ENCODE peak calls at places on chromosomes 6 and 20, in four cellular contexts. M, O, P and G are unnamed samples.

GRCh38 chr6:69957990-69958559 is 91.7 kb downstream of the COL19A1 start:
- DNase-seq in M (peak), P (no peak), O (no peak), G (no peak)

GRCh38 chr6:168182908-168183612 is 104.0 kb upstream of the FRMD1 start:
- DNase-seq in O (no peak), M (no peak), P (no peak), G (no peak)

GRCh38 chr6:46184114-46184513 is 13.3 kb upstream of the ENPP5 start:
- DNase-seq in O (no peak), P (no peak), M (peak), G (peak)

GRCh38 chr6:38508894-38509293 is 130.8 kb downstream of the BTBD9 start:
- DNase-seq in O (no peak), P (peak), M (no peak), G (no peak)

GRCh38 chr6:33621396-33622388 is 570 bp downstream of the ITPR3 start:
- DNase-seq in M (no peak), P (peak), O (peak), G (no peak)

GRCh38 chr20:17568972-17569471 is 853 bp upstream of the DSTN start:
- DNase-seq in O (no peak), M (peak), P (peak), G (peak)

GRCh38 chr20:19734811-19735210 is 23.2 kb upstream of the RIN2 start:
- DNase-seq in M (no peak), O (no peak), P (no peak), G (no peak)

GRCh38 chr6:105985816-105986632 is 100.1 kb upstream of the PRDM1 start:
- DNase-seq in O (no peak), P (no peak), M (no peak), G (no peak)

GRCh38 chr6:168127384-168127868 is 48.4 kb upstream of the FRMD1 start:
- DNase-seq in P (no peak), M (no peak), O (no peak), G (no peak)

GRCh38 chr20:38905375-38905774 is 20.8 kb upstream of the FAM83D start:
- DNase-seq in M (no peak), O (no peak), P (no peak), G (no peak)

GRCh38 chr6:71490876-71491275 is 202.3 kb downstream of the OGFRL1 start:
- DNase-seq in M (no peak), O (no peak), P (no peak), G (no peak)

GRCh38 chr20:17910828-17911294 is 57.7 kb downstream of the SNX5 start:
- DNase-seq in P (no peak), M (no peak), O (no peak), G (no peak)

GRCh38 chr6:41536884-41537347 is 9.3 kb upstream of the FOXP4 start:
- DNase-seq in M (no peak), O (no peak), P (peak), G (peak)

GRCh38 chr6:157982580-157983438 is 1.1 kb downstream of the SYNJ2 start:
- DNase-seq in P (no peak), O (no peak), M (no peak), G (no peak)

GRCh38 chr6:121260651-121261102 is 73.6 kb downstream of the TBC1D32 start:
- DNase-seq in O (no peak), P (no peak), M (peak), G (peak)

GRCh38 chr6:24910850-24911712 is 24.7 kb downstream of the RIPOR2 start:
- DNase-seq in O (peak), P (peak), M (no peak), G (peak)

GRCh38 chr20:32336918-32337347 is 21.2 kb upstream of the ASXL1 start:
- DNase-seq in O (no peak), P (no peak), M (no peak), G (no peak)

GRCh38 chr20:46343358-46344357 is 35.4 kb upstream of the CDH22 start:
- DNase-seq in P (peak), M (no peak), O (no peak), G (no peak)

GRCh38 chr20:53837126-53837826 is 233.1 kb downstream of the BCAS1 start:
- DNase-seq in P (no peak), M (no peak), O (no peak), G (no peak)

GRCh38 chr6:130421567-130421966 is 55.8 kb downstream of the TMEM200A start:
- DNase-seq in O (no peak), M (peak), P (no peak), G (peak)

GRCh38 chr6:93679836-93680235 is 260.5 kb upstream of the EPHA7 start:
- DNase-seq in O (no peak), P (no peak), M (no peak), G (no peak)

GRCh38 chr6:152401978-152402377 is 235.2 kb downstream of the SYNE1 start:
- DNase-seq in P (no peak), M (peak), O (no peak), G (peak)

GRCh38 chr20:17735959-17736621 is 36.3 kb downstream of the BANF2 start:
- DNase-seq in P (no peak), O (no peak), M (no peak), G (no peak)

GRCh38 chr6:42821341-42821668 is 39.5 kb downstream of the BICRAL start:
- DNase-seq in M (no peak), P (no peak), O (no peak), G (no peak)

GRCh38 chr20:2397595-2398145 is 17.0 kb downstream of the TGM6 start:
- DNase-seq in P (no peak), M (no peak), O (no peak), G (no peak)

GRCh38 chr20:37309941-37310590 is 20.6 kb downstream of the MANBAL start:
- DNase-seq in M (no peak), O (no peak), P (peak), G (no peak)

GRCh38 chr6:135537782-135538301 is 40.3 kb upstream of the AHI1 start:
- DNase-seq in P (no peak), M (peak), O (no peak), G (peak)

GRCh38 chr6:46963626-46964025 is 41.9 kb upstream of the ADGRF5 start:
- DNase-seq in P (no peak), O (no peak), M (no peak), G (no peak)

GRCh38 chr6:161091972-161092701 is 100.6 kb downstream of the MAP3K4 start:
- DNase-seq in O (no peak), P (no peak), M (no peak), G (peak)

GRCh38 chr6:53178837-53179432 is 30.3 kb upstream of the GCM1 start:
- DNase-seq in O (no peak), M (no peak), P (no peak), G (no peak)